ENCODE peak calls at places on chromosomes 5 and 9, in nine cellular contexts. Z is GM23248; O is Peyer's patch; L is keratinocyte; R is HFFc6; K is endodermal cell; Y is stimulated activated CD4-positive, alpha-beta T cell treated with anti-CD3 and anti-CD28 coated beads, Interleukin-4, amount 100 ng/mL, for 48 hours; E is NCI-H748 treated with DMSO at 0.1 percent for 48 hours; N is left ventricle myocardium superior. C is an unnamed sample.

GRCh38 chr5:131242728-131243255 is 21.1 kb upstream of the CDC42SE2 start:
- DNase-seq in Z (peak), O (no peak), L (no peak), R (peak), K (no peak), Y (no peak), E (no peak), N (no peak), C (no peak)

GRCh38 chr5:144265643-144266042 is 95.0 kb downstream of the KCTD16 start:
- DNase-seq in Z (no peak), O (no peak), L (no peak), R (no peak), K (no peak), Y (no peak), E (no peak), N (no peak), C (no peak)

GRCh38 chr9:131116281-131117101 is 8.9 kb upstream of the NUP214 start:
- DNase-seq in Z (no peak), O (no peak), L (no peak), R (no peak), K (no peak), Y (no peak), E (no peak), N (peak), C (no peak)

GRCh38 chr5:81751836-81752643 is 1.1 kb upstream of the SSBP2 start:
- DNase-seq in Z (peak), O (no peak), L (no peak), R (no peak), K (no peak), Y (no peak), E (no peak), N (no peak), C (no peak)

GRCh38 chr5:44845777-44846176 is 37.0 kb downstream of the MRPS30 start:
- DNase-seq in Z (no peak), O (no peak), L (no peak), R (no peak), K (no peak), Y (no peak), E (peak), N (no peak), C (peak)

GRCh38 chr5:77876862-77877502 is 100.8 kb upstream of the TBCA start:
- DNase-seq in Z (no peak), O (no peak), L (no peak), R (no peak), K (no peak), Y (no peak), E (no peak), N (no peak), C (no peak)

GRCh38 chr5:151173711-151174611 is 16.4 kb upstream of the ANXA6 start:
- DNase-seq in Z (no peak), O (no peak), L (no peak), R (no peak), K (no peak), Y (no peak), E (no peak), N (no peak), C (no peak)

GRCh38 chr9:109471994-109472393 is 26.1 kb downstream of the PTPN3 start:
- DNase-seq in Z (peak), O (no peak), L (no peak), R (no peak), K (no peak), Y (no peak), E (no peak), N (no peak), C (no peak)

GRCh38 chr5:74149395-74149794 is 491.1 kb downstream of the ENC1 start:
- DNase-seq in Z (peak), O (no peak), L (peak), R (peak), K (no peak), Y (no peak), E (no peak), N (no peak), C (no peak)

GRCh38 chr9:93093081-93093448 is 3.0 kb upstream of the CARD19 start:
- DNase-seq in Z (no peak), O (no peak), L (no peak), R (no peak), K (peak), Y (no peak), E (no peak), N (no peak), C (no peak)

C was measured in NCI-H774.